ENCODE peak calls at places on chromosomes 16 and 17, in seven cellular contexts. W is EH, K is upper lobe of right lung, D is right lobe of liver, V is amygdala, L is pons, R is NCI-H1417. A is an unnamed sample.

GRCh38 chr16:14310519-14310991 is 239.4 kb downstream of the MRTFB start:
- DNase-seq in R (no peak), V (peak; percentile 36), D (no peak), K (no peak), W (peak; percentile 27), L (no peak), A (no peak)

GRCh38 chr17:33072421-33073175 is 81.0 kb downstream of the SPACA3 start:
- DNase-seq in L (no peak), W (no peak), R (no peak), D (no peak), V (no peak), K (no peak), A (no peak)

GRCh38 chr17:16915752-16916556 is 56.0 kb downstream of the TNFRSF13B start:
- DNase-seq in D (no peak), V (peak; percentile 17), K (peak; percentile 77), L (peak; percentile 19), R (peak; percentile 3), W (peak; percentile 67), A (peak; percentile 57)

GRCh38 chr16:3094289-3095027 is 4.6 kb downstream of the ZSCAN10 start:
- DNase-seq in V (no peak), L (no peak), K (no peak), R (peak; percentile 13), D (no peak), W (peak; percentile 42), A (no peak)

GRCh38 chr17:56727876-56728617 is 105.7 kb downstream of the C17orf67 start:
- DNase-seq in W (no peak), L (no peak), D (no peak), R (no peak), K (no peak), V (no peak), A (no peak)

GRCh38 chr17:77609553-77610517 is 348.7 kb upstream of the TNRC6C start:
- DNase-seq in K (peak; percentile 28), L (peak; percentile 24), V (no peak), R (no peak), W (peak; percentile 41), D (no peak), A (peak; percentile 22)

GRCh38 chr17:65277576-65277975 is 140.4 kb downstream of the RGS9 start:
- DNase-seq in D (no peak), V (no peak), L (peak; percentile 6), K (no peak), R (no peak), W (peak; percentile 72), A (no peak)

GRCh38 chr17:30780343-30780742 is 44.1 kb downstream of the CRLF3 start:
- DNase-seq in V (no peak), L (no peak), D (no peak), R (no peak), K (no peak), W (no peak), A (no peak)

GRCh38 chr17:48016112-48016511 is 21.5 kb downstream of the COPZ2 start:
- DNase-seq in L (no peak), V (no peak), K (no peak), R (peak; percentile 40), W (no peak), D (no peak), A (no peak)

GRCh38 chr17:67995568-67996191 is 589 bp downstream of the C17orf58 start:
- DNase-seq in R (no peak), K (no peak), W (peak; percentile 15), L (peak; percentile 19), V (peak; percentile 45), D (peak; percentile 53), A (peak; percentile 26)

GRCh38 chr16:68309798-68310197 is 948 bp downstream of the SLC7A6OS start:
- DNase-seq in K (no peak), W (no peak), D (no peak), R (no peak), V (no peak), L (no peak), A (no peak)

GRCh38 chr16:88877564-88878289 is 11.3 kb upstream of the PABPN1L start:
- DNase-seq in L (no peak), K (no peak), V (no peak), D (no peak), W (no peak), R (no peak), A (no peak)